ENCODE peak calls at places on chromosomes 13 and 19, in four cellular contexts. S, I, N and T are unnamed samples.

GRCh38 chr19:11982526-11982925 is 17.7 kb downstream of the ZNF763 start:
- DNase-seq in I (no peak), N (no peak), S (no peak), T (no peak)

GRCh38 chr19:36028313-36029041 is 4.2 kb downstream of the CLIP3 start:
- DNase-seq in S (no peak), N (no peak), I (no peak), T (no peak)

GRCh38 chr13:80339841-80340642 is 884 bp downstream of the SPRY2 start:
- DNase-seq in N (no peak), I (peak; percentile 17), S (peak; percentile 59), T (no peak)

GRCh38 chr13:66859934-66860867 is 369.9 kb downstream of the PCDH9 start:
- DNase-seq in I (no peak), S (peak; percentile 8), N (no peak), T (no peak)

GRCh38 chr13:110231348-110232047 is 75.5 kb downstream of the COL4A1 start:
- DNase-seq in N (no peak), S (no peak), I (no peak), T (no peak)

GRCh38 chr13:29925457-29925856 is 75.0 kb upstream of the UBL3 start:
- DNase-seq in I (no peak), S (peak; percentile 70), N (no peak), T (no peak)

GRCh38 chr19:2848625-2849024 is 7.3 kb downstream of the ZNF555 start:
- DNase-seq in S (no peak), N (no peak), I (no peak), T (no peak)

GRCh38 chr13:36029171-36029570 is 102.0 kb downstream of the DCLK1 start:
- DNase-seq in S (no peak), N (no peak), I (no peak), T (no peak)

GRCh38 chr19:37953576-37954303 is 46.7 kb downstream of the SIPA1L3 start:
- DNase-seq in S (no peak), N (no peak), I (no peak), T (no peak)

GRCh38 chr13:99265823-99266426 is 7.7 kb upstream of the GPR18 start:
- DNase-seq in I (no peak), N (no peak), S (peak; percentile 58), T (no peak)

GRCh38 chr13:43959291-43959690 is 79.6 kb downstream of the LACC1 start:
- DNase-seq in S (no peak), I (no peak), N (no peak), T (no peak)

GRCh38 chr13:112771877-112772538 is 82.2 kb downstream of the ATP11A start:
- DNase-seq in N (no peak), I (no peak), S (no peak), T (no peak)

GRCh38 chr13:20908714-20909497 is 6.4 kb upstream of the XPO4 start:
- DNase-seq in S (no peak), N (no peak), I (no peak), T (no peak)